ENCODE peak calls at places on chromosomes 6 and 20, in seven cellular contexts. One of them, this sample, is unnamed. For H3K27me3, the result is how much of the 10 kb centered on the place peaks cover.

GRCh38 chr20:49273696-49274277 is 4.1 kb downstream of the ZNFX1 start:
- DNase-seq in heart left ventricle: no peak
- DNase-seq in H7: no peak
- DNase-seq in fibroblast of lung: no peak
- DNase-seq in CD8-positive, alpha-beta T cell: no peak
- DNase-seq in uterus: no peak
- DNase-seq in hepatocyte: no peak
- DNase-seq in this sample: no peak

GRCh38 chr6:50380409-50381105 is 330.8 kb upstream of the DEFB112 start:
- DNase-seq in heart left ventricle: no peak
- DNase-seq in H7: no peak
- DNase-seq in fibroblast of lung: no peak
- DNase-seq in CD8-positive, alpha-beta T cell: no peak
- DNase-seq in uterus: no peak
- DNase-seq in hepatocyte: no peak
- DNase-seq in this sample: no peak

GRCh38 chr20:50338479-50339195 is 148.0 kb downstream of the CEBPB start:
- DNase-seq in heart left ventricle: no peak
- DNase-seq in H7: peak
- DNase-seq in fibroblast of lung: peak
- DNase-seq in CD8-positive, alpha-beta T cell: no peak
- DNase-seq in uterus: no peak
- DNase-seq in hepatocyte: no peak
- DNase-seq in this sample: peak

GRCh38 chr6:33693186-33694158 is 18.0 kb downstream of the UQCC2 start:
- DNase-seq in heart left ventricle: peak
- DNase-seq in H7: peak
- DNase-seq in fibroblast of lung: no peak
- DNase-seq in CD8-positive, alpha-beta T cell: no peak
- DNase-seq in uterus: no peak
- DNase-seq in hepatocyte: no peak
- DNase-seq in this sample: no peak

GRCh38 chr6:40066372-40066771 is 132.1 kb upstream of the MOCS1 start:
- DNase-seq in heart left ventricle: no peak
- DNase-seq in H7: no peak
- DNase-seq in fibroblast of lung: no peak
- DNase-seq in CD8-positive, alpha-beta T cell: no peak
- DNase-seq in uterus: no peak
- DNase-seq in hepatocyte: no peak
- DNase-seq in this sample: no peak

GRCh38 chr6:156943816-156944215 is 166.6 kb downstream of the ARID1B start:
- DNase-seq in heart left ventricle: no peak
- DNase-seq in H7: no peak
- DNase-seq in fibroblast of lung: no peak
- DNase-seq in CD8-positive, alpha-beta T cell: no peak
- DNase-seq in uterus: no peak
- DNase-seq in hepatocyte: no peak
- DNase-seq in this sample: no peak

GRCh38 chr6:114170958-114171387 is 171.8 kb downstream of the HS3ST5 start:
- DNase-seq in heart left ventricle: no peak
- DNase-seq in H7: no peak
- DNase-seq in fibroblast of lung: no peak
- DNase-seq in CD8-positive, alpha-beta T cell: no peak
- DNase-seq in uterus: no peak
- DNase-seq in hepatocyte: no peak
- DNase-seq in this sample: no peak

GRCh38 chr6:166743925-166744653 is 117.0 kb upstream of the RPS6KA2 start:
- DNase-seq in heart left ventricle: no peak
- DNase-seq in H7: peak
- DNase-seq in fibroblast of lung: peak
- DNase-seq in CD8-positive, alpha-beta T cell: peak
- DNase-seq in uterus: no peak
- DNase-seq in hepatocyte: no peak
- DNase-seq in this sample: no peak

GRCh38 chr6:70337379-70338073 is 34.6 kb upstream of the COL9A1 start:
- DNase-seq in heart left ventricle: no peak
- DNase-seq in H7: no peak
- DNase-seq in fibroblast of lung: no peak
- DNase-seq in CD8-positive, alpha-beta T cell: no peak
- DNase-seq in uterus: no peak
- DNase-seq in hepatocyte: peak
- DNase-seq in this sample: no peak

GRCh38 chr6:40183902-40184301 is 249.6 kb upstream of the MOCS1 start:
- DNase-seq in heart left ventricle: no peak
- DNase-seq in H7: no peak
- DNase-seq in fibroblast of lung: no peak
- DNase-seq in CD8-positive, alpha-beta T cell: no peak
- DNase-seq in uterus: no peak
- DNase-seq in hepatocyte: no peak
- DNase-seq in this sample: no peak

GRCh38 chr6:23006656-23007055 is 437.3 kb downstream of the HDGFL1 start:
- DNase-seq in heart left ventricle: no peak
- DNase-seq in H7: no peak
- DNase-seq in fibroblast of lung: no peak
- DNase-seq in CD8-positive, alpha-beta T cell: no peak
- DNase-seq in uterus: no peak
- DNase-seq in hepatocyte: no peak
- DNase-seq in this sample: no peak

GRCh38 chr6:145704153-145704781 is 31.1 kb downstream of the EPM2A start:
- DNase-seq in heart left ventricle: no peak
- DNase-seq in H7: no peak
- DNase-seq in fibroblast of lung: no peak
- DNase-seq in CD8-positive, alpha-beta T cell: no peak
- DNase-seq in uterus: no peak
- DNase-seq in hepatocyte: peak
- DNase-seq in this sample: no peak

GRCh38 chr20:11112837-11113236 is 439.0 kb upstream of the JAG1 start:
- DNase-seq in heart left ventricle: no peak
- DNase-seq in H7: no peak
- DNase-seq in fibroblast of lung: peak
- DNase-seq in CD8-positive, alpha-beta T cell: no peak
- DNase-seq in uterus: no peak
- DNase-seq in hepatocyte: no peak
- DNase-seq in this sample: no peak

GRCh38 chr6:28775052-28775376 is 148.8 kb downstream of the TRIM27 start:
- DNase-seq in heart left ventricle: no peak
- DNase-seq in H7: no peak
- DNase-seq in fibroblast of lung: no peak
- DNase-seq in CD8-positive, alpha-beta T cell: no peak
- DNase-seq in uterus: no peak
- DNase-seq in hepatocyte: no peak
- DNase-seq in this sample: no peak
- H3K27me3 ChIP-seq in heart left ventricle: half or more
- H3K27me3 ChIP-seq in H7: half or more
- H3K27me3 ChIP-seq in fibroblast of lung: under half
- H3K27me3 ChIP-seq in CD8-positive, alpha-beta T cell: half or more
- H3K27me3 ChIP-seq in uterus: under half
- H3K27me3 ChIP-seq in hepatocyte: half or more
- H3K27me3 ChIP-seq in this sample: half or more

DNA sequence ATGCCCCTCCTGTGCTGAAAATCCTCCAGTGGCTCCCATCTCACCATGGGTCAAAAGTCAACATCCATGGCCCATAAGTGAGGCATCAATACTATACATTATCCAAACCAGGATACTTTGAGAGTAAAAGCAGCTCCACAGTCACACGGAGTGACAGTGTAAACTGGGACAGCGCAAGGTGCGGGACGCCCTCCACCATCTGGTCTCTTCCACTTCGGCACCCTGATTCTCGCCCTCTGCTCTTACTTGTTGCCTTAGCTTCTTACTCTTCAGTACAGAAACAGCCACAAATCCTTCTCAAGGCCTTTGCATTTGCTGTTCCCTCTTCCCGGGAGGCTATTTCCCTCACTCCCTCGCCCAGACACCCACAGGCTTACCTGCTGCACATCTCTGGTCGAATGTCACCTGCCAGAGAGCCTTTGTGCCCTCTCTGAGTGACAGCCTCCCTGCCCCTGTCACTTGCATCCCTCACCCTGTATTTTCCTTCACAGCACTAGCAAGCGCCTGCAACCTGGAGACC is 19.9 kb downstream of the PDYN start:
- DNase-seq in heart left ventricle: no peak
- DNase-seq in H7: no peak
- DNase-seq in fibroblast of lung: no peak
- DNase-seq in CD8-positive, alpha-beta T cell: no peak
- DNase-seq in uterus: no peak
- DNase-seq in hepatocyte: no peak
- DNase-seq in this sample: no peak
- H3K27me3 ChIP-seq in heart left ventricle: under half
- H3K27me3 ChIP-seq in H7: under half
- H3K27me3 ChIP-seq in fibroblast of lung: under half
- H3K27me3 ChIP-seq in CD8-positive, alpha-beta T cell: under half
- H3K27me3 ChIP-seq in uterus: under half
- H3K27me3 ChIP-seq in hepatocyte: under half
- H3K27me3 ChIP-seq in this sample: under half

GRCh38 chr20:56249244-56249955 is 868 bp downstream of the MC3R start:
- DNase-seq in heart left ventricle: no peak
- DNase-seq in H7: peak
- DNase-seq in fibroblast of lung: no peak
- DNase-seq in CD8-positive, alpha-beta T cell: no peak
- DNase-seq in uterus: no peak
- DNase-seq in hepatocyte: peak
- DNase-seq in this sample: no peak
- H3K27me3 ChIP-seq in heart left ventricle: under half
- H3K27me3 ChIP-seq in H7: under half
- H3K27me3 ChIP-seq in fibroblast of lung: under half
- H3K27me3 ChIP-seq in CD8-positive, alpha-beta T cell: under half
- H3K27me3 ChIP-seq in uterus: under half
- H3K27me3 ChIP-seq in hepatocyte: under half
- H3K27me3 ChIP-seq in this sample: under half

GRCh38 chr20:2693286-2693995 is 861 bp downstream of the EBF4 start:
- DNase-seq in heart left ventricle: peak
- DNase-seq in H7: peak
- DNase-seq in fibroblast of lung: peak
- DNase-seq in CD8-positive, alpha-beta T cell: peak
- DNase-seq in uterus: peak
- DNase-seq in hepatocyte: peak
- DNase-seq in this sample: peak
- H3K27me3 ChIP-seq in heart left ventricle: under half
- H3K27me3 ChIP-seq in H7: half or more
- H3K27me3 ChIP-seq in fibroblast of lung: under half
- H3K27me3 ChIP-seq in CD8-positive, alpha-beta T cell: under half
- H3K27me3 ChIP-seq in uterus: under half
- H3K27me3 ChIP-seq in hepatocyte: under half
- H3K27me3 ChIP-seq in this sample: under half

GRCh38 chr20:18908109-18908508 is 94.5 kb downstream of the SCP2D1 start:
- DNase-seq in heart left ventricle: no peak
- DNase-seq in H7: no peak
- DNase-seq in fibroblast of lung: no peak
- DNase-seq in CD8-positive, alpha-beta T cell: no peak
- DNase-seq in uterus: no peak
- DNase-seq in hepatocyte: no peak
- DNase-seq in this sample: no peak

GRCh38 chr20:18916886-18917785 is 103.6 kb downstream of the SCP2D1 start:
- DNase-seq in heart left ventricle: no peak
- DNase-seq in H7: no peak
- DNase-seq in fibroblast of lung: no peak
- DNase-seq in CD8-positive, alpha-beta T cell: no peak
- DNase-seq in uterus: peak
- DNase-seq in hepatocyte: no peak
- DNase-seq in this sample: no peak

GRCh38 chr20:18909254-18909653 is 95.7 kb downstream of the SCP2D1 start:
- DNase-seq in heart left ventricle: no peak
- DNase-seq in H7: peak
- DNase-seq in fibroblast of lung: no peak
- DNase-seq in CD8-positive, alpha-beta T cell: no peak
- DNase-seq in uterus: no peak
- DNase-seq in hepatocyte: no peak
- DNase-seq in this sample: no peak

DNA sequence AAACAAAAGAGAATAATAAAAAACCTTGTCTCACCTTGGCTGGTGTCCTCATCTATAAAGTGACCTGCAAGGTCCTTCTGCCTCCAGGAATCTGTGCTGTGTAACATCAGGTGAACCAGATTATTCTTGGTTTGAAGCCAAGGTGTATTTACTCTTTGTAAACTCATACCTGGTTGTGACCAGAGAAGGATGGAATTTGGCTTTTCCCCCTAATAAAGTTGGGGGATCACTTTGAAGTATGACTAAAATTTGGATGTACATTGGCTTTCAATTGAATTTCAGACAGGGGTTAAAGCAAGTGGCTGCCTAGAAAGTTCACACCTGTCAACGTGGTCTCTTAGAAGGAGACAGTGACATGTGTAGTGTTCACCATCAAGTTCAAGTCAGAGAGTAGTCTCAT is 100.1 kb downstream of the SCP2D1 start:
- DNase-seq in heart left ventricle: no peak
- DNase-seq in H7: no peak
- DNase-seq in fibroblast of lung: no peak
- DNase-seq in CD8-positive, alpha-beta T cell: no peak
- DNase-seq in uterus: no peak
- DNase-seq in hepatocyte: no peak
- DNase-seq in this sample: no peak
- H3K27me3 ChIP-seq in heart left ventricle: under half
- H3K27me3 ChIP-seq in H7: under half
- H3K27me3 ChIP-seq in fibroblast of lung: under half
- H3K27me3 ChIP-seq in CD8-positive, alpha-beta T cell: under half
- H3K27me3 ChIP-seq in uterus: under half
- H3K27me3 ChIP-seq in hepatocyte: under half
- H3K27me3 ChIP-seq in this sample: under half

GRCh38 chr6:41408576-41408975 is 73.2 kb downstream of the NCR2 start:
- DNase-seq in heart left ventricle: no peak
- DNase-seq in H7: peak
- DNase-seq in fibroblast of lung: no peak
- DNase-seq in CD8-positive, alpha-beta T cell: no peak
- DNase-seq in uterus: no peak
- DNase-seq in hepatocyte: no peak
- DNase-seq in this sample: no peak
- H3K27me3 ChIP-seq in heart left ventricle: under half
- H3K27me3 ChIP-seq in H7: half or more
- H3K27me3 ChIP-seq in fibroblast of lung: under half
- H3K27me3 ChIP-seq in CD8-positive, alpha-beta T cell: under half
- H3K27me3 ChIP-seq in uterus: under half
- H3K27me3 ChIP-seq in hepatocyte: half or more
- H3K27me3 ChIP-seq in this sample: under half

GRCh38 chr6:7777062-7777461 is 51.2 kb downstream of the BMP6 start:
- DNase-seq in heart left ventricle: no peak
- DNase-seq in H7: no peak
- DNase-seq in fibroblast of lung: no peak
- DNase-seq in CD8-positive, alpha-beta T cell: no peak
- DNase-seq in uterus: no peak
- DNase-seq in hepatocyte: no peak
- DNase-seq in this sample: no peak
- H3K27me3 ChIP-seq in heart left ventricle: under half
- H3K27me3 ChIP-seq in H7: under half
- H3K27me3 ChIP-seq in fibroblast of lung: under half
- H3K27me3 ChIP-seq in CD8-positive, alpha-beta T cell: under half
- H3K27me3 ChIP-seq in uterus: under half
- H3K27me3 ChIP-seq in hepatocyte: under half
- H3K27me3 ChIP-seq in this sample: under half

GRCh38 chr20:64180673-64181072 is 16.4 kb downstream of the MYT1 start:
- DNase-seq in heart left ventricle: no peak
- DNase-seq in H7: no peak
- DNase-seq in fibroblast of lung: no peak
- DNase-seq in CD8-positive, alpha-beta T cell: no peak
- DNase-seq in uterus: no peak
- DNase-seq in hepatocyte: no peak
- DNase-seq in this sample: no peak
- H3K27me3 ChIP-seq in heart left ventricle: under half
- H3K27me3 ChIP-seq in H7: under half
- H3K27me3 ChIP-seq in fibroblast of lung: under half
- H3K27me3 ChIP-seq in CD8-positive, alpha-beta T cell: under half
- H3K27me3 ChIP-seq in uterus: under half
- H3K27me3 ChIP-seq in hepatocyte: under half
- H3K27me3 ChIP-seq in this sample: under half